ENCODE peak calls at places on chromosomes 11 and 22, in five cellular contexts. T is HuH-7.5; F is naive thymus-derived CD4-positive, alpha-beta T cell; J is T-cell; V is DMS153. A is an unnamed sample.
A peak's percentile ranks its signal among the peaks of the same experiment; 100 is the strongest.

GRCh38 chr11:124863137-124863825 is 2.0 kb upstream of the ROBO3 start:
- DNase-seq in T (no peak), F (no peak), J (no peak), V (no peak), A (peak; percentile 39)

GRCh38 chr22:19783531-19784395 is 23.2 kb downstream of the TBX1 start:
- DNase-seq in T (no peak), F (no peak), J (no peak), V (no peak), A (no peak)

GRCh38 chr22:29883831-29884139 is 811 bp downstream of the MTMR3 start:
- DNase-seq in T (peak; percentile 11), F (no peak), J (no peak), V (no peak), A (no peak)

GRCh38 chr11:131275580-131275979 is 94.8 kb upstream of the NTM start:
- DNase-seq in T (no peak), F (no peak), J (no peak), V (no peak), A (no peak)

GRCh38 chr11:67983916-67984315 is 20.0 kb downstream of the UNC93B1 start:
- DNase-seq in T (no peak), F (no peak), J (no peak), V (no peak), A (no peak)

GRCh38 chr11:85423331-85423730 is 203.8 kb downstream of the DLG2 start:
- DNase-seq in T (no peak), F (no peak), J (no peak), V (peak; percentile 3), A (no peak)

GRCh38 chr11:120704256-120704750 is 192.8 kb downstream of the GRIK4 start:
- DNase-seq in T (no peak), F (no peak), J (no peak), V (no peak), A (no peak)

GRCh38 chr11:118295834-118296454 is 8.6 kb upstream of the CD3E start:
- DNase-seq in T (no peak), F (peak; percentile 52), J (no peak), V (no peak), A (peak; percentile 36)

GRCh38 chr11:73003083-73003482 is 139.0 kb downstream of the FCHSD2 start:
- DNase-seq in T (no peak), F (no peak), J (no peak), V (no peak), A (no peak)

GRCh38 chr11:8105666-8106065 is 24.7 kb downstream of the TUB start:
- DNase-seq in T (no peak), F (no peak), J (no peak), V (no peak), A (no peak)

GRCh38 chr11:2580061-2580421 is 119.8 kb downstream of the KCNQ1OT1 start:
- DNase-seq in T (no peak), F (no peak), J (no peak), V (no peak), A (no peak)

GRCh38 chr11:131375421-131375820 is 5.0 kb downstream of the NTM start:
- DNase-seq in T (no peak), F (no peak), J (no peak), V (no peak), A (no peak)

GRCh38 chr11:110076388-110076965 is 16.7 kb upstream of the ZC3H12C start:
- DNase-seq in T (no peak), F (no peak), J (no peak), V (no peak), A (no peak)

GRCh38 chr11:13776134-13776815 is 107.8 kb downstream of the FAR1 start:
- DNase-seq in T (no peak), F (peak; percentile 20), J (peak; percentile 30), V (no peak), A (no peak)

GRCh38 chr11:12508151-12508740 is 130.9 kb downstream of the PARVA start:
- DNase-seq in T (no peak), F (no peak), J (no peak), V (no peak), A (no peak)

GRCh38 chr11:120248551-120249278 is 8.8 kb downstream of the POU2F3 start:
- DNase-seq in T (no peak), F (no peak), J (no peak), V (no peak), A (no peak)

GRCh38 chr11:67045314-67045713 is 11.3 kb upstream of the RHOD start:
- DNase-seq in T (no peak), F (no peak), J (no peak), V (no peak), A (no peak)

GRCh38 chr11:74171630-74172465 is 759 bp downstream of the PPME1 start:
- DNase-seq in T (no peak), F (no peak), J (no peak), V (no peak), A (no peak)

GRCh38 chr11:116993599-116993998 is 104.6 kb downstream of the SIK3 start:
- DNase-seq in T (no peak), F (peak; percentile 75), J (no peak), V (no peak), A (no peak)

GRCh38 chr22:37567991-37568390 is 7.7 kb downstream of the CDC42EP1 start:
- DNase-seq in T (no peak), F (no peak), J (no peak), V (no peak), A (no peak)

GRCh38 chr22:20783844-20784723 is 10.2 kb downstream of the SERPIND1 start:
- DNase-seq in T (no peak), F (peak; percentile 24), J (no peak), V (peak; percentile 46), A (peak; percentile 57)

GRCh38 chr11:697811-698311 is 2.2 kb downstream of the TMEM80 start:
- DNase-seq in T (no peak), F (no peak), J (no peak), V (no peak), A (no peak)

GRCh38 chr11:107683807-107684206 is 28.0 kb downstream of the SLN start:
- DNase-seq in T (peak; percentile 6), F (no peak), J (no peak), V (no peak), A (no peak)

GRCh38 chr22:39627865-39628562 is 57.5 kb downstream of the CACNA1I start:
- DNase-seq in T (no peak), F (no peak), J (no peak), V (no peak), A (no peak)

GRCh38 chr11:29486301-29486700 is 530.5 kb downstream of the KCNA4 start:
- DNase-seq in T (no peak), F (no peak), J (no peak), V (no peak), A (no peak)

GRCh38 chr11:117837791-117838190 is 13.2 kb upstream of the FXYD2 start:
- DNase-seq in T (no peak), F (no peak), J (no peak), V (no peak), A (no peak)

GRCh38 chr22:41568811-41569210 is 8.0 kb downstream of the CSDC2 start:
- DNase-seq in T (no peak), F (no peak), J (no peak), V (no peak), A (peak; percentile 63)

GRCh38 chr11:57785072-57785471 is 23.5 kb downstream of the CTNND1 start:
- DNase-seq in T (no peak), F (no peak), J (no peak), V (no peak), A (no peak)

GRCh38 chr11:72752088-72752914 is at the start of gene ARAP1:
- DNase-seq in T (peak; percentile 91), F (peak; percentile 78), J (peak; percentile 62), V (peak; percentile 41), A (peak; percentile 71)

GRCh38 chr22:29044657-29045176 is 16.9 kb downstream of the C22orf31 start:
- DNase-seq in T (no peak), F (no peak), J (no peak), V (no peak), A (no peak)

GRCh38 chr22:22144858-22145257 is 99.7 kb upstream of the VPREB1 start:
- DNase-seq in T (no peak), F (no peak), J (no peak), V (no peak), A (no peak)

GRCh38 chr11:3086671-3087150 is 29.5 kb upstream of the CARS1 start:
- DNase-seq in T (no peak), F (no peak), J (no peak), V (no peak), A (no peak)

GRCh38 chr11:128621491-128622136 is 34.3 kb upstream of the ETS1 start:
- DNase-seq in T (no peak), F (no peak), J (no peak), V (no peak), A (no peak)

GRCh38 chr11:121249039-121249663 is 43.4 kb upstream of the SC5D start:
- DNase-seq in T (no peak), F (no peak), J (no peak), V (no peak), A (no peak)

GRCh38 chr11:46290021-46290420 is 12.6 kb downstream of the CREB3L1 start:
- DNase-seq in T (no peak), F (no peak), J (no peak), V (no peak), A (no peak)

GRCh38 chr22:47623740-47624103 is 861.3 kb downstream of the TBC1D22A start:
- DNase-seq in T (no peak), F (no peak), J (no peak), V (no peak), A (no peak)

GRCh38 chr11:95147364-95147905 is 57.8 kb downstream of the ENDOD1 start:
- DNase-seq in T (no peak), F (no peak), J (no peak), V (no peak), A (peak; percentile 14)

GRCh38 chr11:45097721-45098493 is 48.5 kb upstream of the PRDM11 start:
- DNase-seq in T (no peak), F (no peak), J (no peak), V (no peak), A (peak; percentile 60)